ENCODE peak calls at places on chromosome 11, in nine cellular contexts. One of them, this sample, is unnamed.

GRCh38 chr11:8023831-8024555 is 36.9 kb downstream of the EIF3F start:
- DNase-seq in sigmoid colon: no peak
- DNase-seq in fibroblast of lung: peak; percentile 27
- DNase-seq in MM.1S: no peak
- DNase-seq in IMR-90: peak; percentile 54
- DNase-seq in endothelial cell of umbilical vein: no peak
- DNase-seq in esophagus muscularis mucosa: peak; percentile 86
- DNase-seq in adrenal gland: no peak
- DNase-seq in cardiac muscle cell: peak; percentile 59
- DNase-seq in this sample: no peak

GRCh38 chr11:62647609-62648005 is 1.2 kb upstream of the GANAB start:
- DNase-seq in adrenal gland: no peak
- DNase-seq in sigmoid colon: no peak
- DNase-seq in endothelial cell of umbilical vein: no peak
- DNase-seq in fibroblast of lung: no peak
- DNase-seq in esophagus muscularis mucosa: no peak
- DNase-seq in MM.1S: no peak
- DNase-seq in IMR-90: no peak
- DNase-seq in cardiac muscle cell: no peak
- DNase-seq in this sample: no peak

GRCh38 chr11:125075242-125075625 is 12.1 kb downstream of the SLC37A2 start:
- DNase-seq in MM.1S: no peak
- DNase-seq in sigmoid colon: no peak
- DNase-seq in esophagus muscularis mucosa: no peak
- DNase-seq in cardiac muscle cell: no peak
- DNase-seq in endothelial cell of umbilical vein: no peak
- DNase-seq in fibroblast of lung: no peak
- DNase-seq in adrenal gland: no peak
- DNase-seq in IMR-90: no peak
- DNase-seq in this sample: no peak

GRCh38 chr11:102853956-102854355 is 10.5 kb upstream of the MMP3 start:
- DNase-seq in fibroblast of lung: no peak
- DNase-seq in adrenal gland: no peak
- DNase-seq in esophagus muscularis mucosa: no peak
- DNase-seq in endothelial cell of umbilical vein: no peak
- DNase-seq in MM.1S: no peak
- DNase-seq in IMR-90: no peak
- DNase-seq in sigmoid colon: no peak
- DNase-seq in cardiac muscle cell: no peak
- DNase-seq in this sample: no peak

GRCh38 chr11:116742104-116742503 is 30.7 kb downstream of the BUD13 start:
- DNase-seq in cardiac muscle cell: peak; percentile 42
- DNase-seq in IMR-90: peak; percentile 62
- DNase-seq in esophagus muscularis mucosa: peak; percentile 34
- DNase-seq in adrenal gland: no peak
- DNase-seq in MM.1S: no peak
- DNase-seq in fibroblast of lung: no peak
- DNase-seq in endothelial cell of umbilical vein: peak; percentile 34
- DNase-seq in sigmoid colon: no peak
- DNase-seq in this sample: no peak

GRCh38 chr11:37504066-37504611 is 906.1 kb upstream of the RAG2 start:
- DNase-seq in endothelial cell of umbilical vein: no peak
- DNase-seq in cardiac muscle cell: peak; percentile 78
- DNase-seq in fibroblast of lung: peak; percentile 68
- DNase-seq in IMR-90: peak; percentile 90
- DNase-seq in MM.1S: peak; percentile 90
- DNase-seq in adrenal gland: no peak
- DNase-seq in esophagus muscularis mucosa: no peak
- DNase-seq in sigmoid colon: no peak
- DNase-seq in this sample: no peak

GRCh38 chr11:46240861-46241260 is 36.6 kb upstream of the CREB3L1 start:
- DNase-seq in esophagus muscularis mucosa: no peak
- DNase-seq in endothelial cell of umbilical vein: no peak
- DNase-seq in adrenal gland: no peak
- DNase-seq in MM.1S: no peak
- DNase-seq in sigmoid colon: no peak
- DNase-seq in IMR-90: no peak
- DNase-seq in cardiac muscle cell: no peak
- DNase-seq in fibroblast of lung: no peak
- DNase-seq in this sample: no peak

GRCh38 chr11:132683602-132684001 is 848.7 kb downstream of the OPCML start:
- DNase-seq in cardiac muscle cell: no peak
- DNase-seq in endothelial cell of umbilical vein: no peak
- DNase-seq in adrenal gland: no peak
- DNase-seq in esophagus muscularis mucosa: no peak
- DNase-seq in IMR-90: peak; percentile 14
- DNase-seq in fibroblast of lung: no peak
- DNase-seq in sigmoid colon: no peak
- DNase-seq in MM.1S: no peak
- DNase-seq in this sample: no peak

GRCh38 chr11:115264278-115264677 is 239.9 kb downstream of the CADM1 start:
- DNase-seq in endothelial cell of umbilical vein: no peak
- DNase-seq in IMR-90: no peak
- DNase-seq in MM.1S: peak; percentile 78
- DNase-seq in sigmoid colon: no peak
- DNase-seq in fibroblast of lung: no peak
- DNase-seq in esophagus muscularis mucosa: no peak
- DNase-seq in adrenal gland: no peak
- DNase-seq in cardiac muscle cell: no peak
- DNase-seq in this sample: no peak

GRCh38 chr11:61732705-61733104 is 19.7 kb upstream of the MYRF start:
- DNase-seq in cardiac muscle cell: no peak
- DNase-seq in IMR-90: peak; percentile 34
- DNase-seq in fibroblast of lung: peak; percentile 47
- DNase-seq in endothelial cell of umbilical vein: no peak
- DNase-seq in sigmoid colon: no peak
- DNase-seq in MM.1S: no peak
- DNase-seq in esophagus muscularis mucosa: no peak
- DNase-seq in adrenal gland: peak; percentile 40
- DNase-seq in this sample: peak; percentile 83

GRCh38 chr11:15558513-15559181 is 443.9 kb downstream of the INSC start:
- DNase-seq in cardiac muscle cell: no peak
- DNase-seq in fibroblast of lung: no peak
- DNase-seq in endothelial cell of umbilical vein: no peak
- DNase-seq in IMR-90: no peak
- DNase-seq in adrenal gland: no peak
- DNase-seq in esophagus muscularis mucosa: no peak
- DNase-seq in sigmoid colon: no peak
- DNase-seq in MM.1S: no peak
- DNase-seq in this sample: no peak

GRCh38 chr11:31800398-31801265 is 10.5 kb downstream of the PAX6 start:
- DNase-seq in esophagus muscularis mucosa: peak; percentile 83
- DNase-seq in adrenal gland: no peak
- DNase-seq in cardiac muscle cell: no peak
- DNase-seq in sigmoid colon: no peak
- DNase-seq in endothelial cell of umbilical vein: no peak
- DNase-seq in MM.1S: no peak
- DNase-seq in IMR-90: no peak
- DNase-seq in fibroblast of lung: no peak
- DNase-seq in this sample: no peak

GRCh38 chr11:19905280-19905853 is 192.7 kb downstream of the NAV2 start:
- DNase-seq in adrenal gland: no peak
- DNase-seq in sigmoid colon: no peak
- DNase-seq in esophagus muscularis mucosa: no peak
- DNase-seq in IMR-90: peak; percentile 67
- DNase-seq in MM.1S: no peak
- DNase-seq in cardiac muscle cell: peak; percentile 75
- DNase-seq in endothelial cell of umbilical vein: peak; percentile 63
- DNase-seq in fibroblast of lung: peak; percentile 70
- DNase-seq in this sample: no peak

GRCh38 chr11:94672636-94673035 is 95.5 kb upstream of the AMOTL1 start:
- DNase-seq in MM.1S: no peak
- DNase-seq in cardiac muscle cell: no peak
- DNase-seq in esophagus muscularis mucosa: no peak
- DNase-seq in endothelial cell of umbilical vein: no peak
- DNase-seq in fibroblast of lung: no peak
- DNase-seq in IMR-90: no peak
- DNase-seq in sigmoid colon: no peak
- DNase-seq in adrenal gland: no peak
- DNase-seq in this sample: no peak
- H3K4me1 ChIP-seq in MM.1S: no peaks in the 10 kb centered on the region
- H3K4me1 ChIP-seq in cardiac muscle cell: no peaks in the 10 kb centered on the region
- H3K4me1 ChIP-seq in esophagus muscularis mucosa: peaks cover 14% of the 10 kb centered on the region
- H3K4me1 ChIP-seq in endothelial cell of umbilical vein: no peaks in the 10 kb centered on the region
- H3K4me1 ChIP-seq in fibroblast of lung: no peaks in the 10 kb centered on the region
- H3K4me1 ChIP-seq in IMR-90: no peaks in the 10 kb centered on the region
- H3K4me1 ChIP-seq in sigmoid colon: no peaks in the 10 kb centered on the region
- H3K4me1 ChIP-seq in adrenal gland: no peaks in the 10 kb centered on the region
- H3K4me1 ChIP-seq in this sample: peaks cover 3% of the 10 kb centered on the region

DNA sequence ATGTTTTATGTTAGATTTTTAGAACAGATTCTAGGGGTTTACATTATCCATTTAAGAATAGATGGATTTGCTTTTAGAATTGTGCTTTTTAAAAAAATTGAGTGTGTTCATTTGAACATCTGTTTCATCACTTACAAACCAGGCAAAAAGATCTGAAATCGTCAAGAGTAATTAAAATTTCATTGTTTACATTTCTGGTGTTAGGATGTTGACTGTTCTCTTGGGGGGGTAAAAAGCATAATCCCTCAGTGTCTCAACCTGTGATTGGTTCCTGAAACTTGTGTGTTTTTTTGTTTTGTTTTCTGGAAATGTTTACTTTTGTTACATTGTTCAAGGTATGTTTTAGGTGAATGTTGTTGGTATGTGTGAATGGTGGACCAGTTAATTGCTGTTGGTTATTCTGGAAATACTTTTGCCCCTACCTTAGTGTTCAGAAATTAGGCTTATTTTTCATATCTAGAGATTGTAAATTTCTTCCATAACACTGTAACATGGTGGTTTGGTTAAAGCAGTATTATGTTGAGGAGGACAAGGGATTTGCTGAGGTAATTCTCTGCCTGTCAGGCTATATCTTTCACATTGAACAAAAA is 4.8 kb downstream of the PCF11 start:
- DNase-seq in fibroblast of lung: no peak
- DNase-seq in MM.1S: no peak
- DNase-seq in endothelial cell of umbilical vein: no peak
- DNase-seq in sigmoid colon: no peak
- DNase-seq in IMR-90: no peak
- DNase-seq in cardiac muscle cell: no peak
- DNase-seq in esophagus muscularis mucosa: no peak
- DNase-seq in adrenal gland: no peak
- DNase-seq in this sample: no peak
- H3K27ac ChIP-seq in fibroblast of lung: no peak overlapping the region
- H3K27ac ChIP-seq in MM.1S: peak overlapping the region; percentile 89
- H3K27ac ChIP-seq in endothelial cell of umbilical vein: no peak overlapping the region
- H3K27ac ChIP-seq in sigmoid colon: peak overlapping the region; percentile 27
- H3K27ac ChIP-seq in IMR-90: no peak overlapping the region
- H3K27ac ChIP-seq in cardiac muscle cell: no peak overlapping the region
- H3K27ac ChIP-seq in esophagus muscularis mucosa: no peak overlapping the region
- H3K27ac ChIP-seq in adrenal gland: no peak overlapping the region
- H3K27ac ChIP-seq in this sample: no peak overlapping the region

DNA sequence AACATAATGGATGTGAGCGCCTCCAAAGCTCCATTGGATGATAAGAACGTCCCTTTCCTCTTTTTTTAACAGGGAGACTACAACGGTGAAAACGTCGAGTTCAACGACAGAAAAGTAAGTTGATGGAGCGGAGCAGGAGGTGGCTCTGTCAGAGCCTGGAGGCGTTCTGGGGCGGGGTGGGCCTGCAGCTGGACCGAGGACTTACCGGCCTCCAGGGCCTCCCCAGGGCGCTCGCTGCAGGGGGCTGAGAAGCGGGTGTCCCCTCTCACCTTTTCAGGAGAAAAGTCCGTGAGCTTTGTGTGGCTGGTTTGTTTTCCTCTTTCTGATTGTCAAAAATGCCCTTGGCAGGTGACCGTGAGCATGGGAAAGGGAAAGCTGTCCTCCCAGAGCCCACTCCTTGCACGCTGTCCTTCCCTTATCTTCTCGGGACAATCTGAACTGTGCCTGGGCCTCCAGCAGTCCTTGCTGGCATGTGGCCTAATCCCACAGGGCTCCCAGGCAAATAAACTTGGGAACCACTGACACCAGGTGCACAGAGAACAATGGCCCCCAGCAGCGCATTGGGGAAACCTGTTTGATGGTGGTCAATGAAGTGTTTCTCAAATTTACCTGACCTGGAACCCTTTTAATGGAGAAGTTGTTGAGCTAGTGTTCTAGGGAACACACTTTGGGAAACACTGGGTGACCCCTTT is 38.4 kb downstream of the ANO1 start:
- DNase-seq in MM.1S: no peak
- DNase-seq in esophagus muscularis mucosa: no peak
- DNase-seq in cardiac muscle cell: no peak
- DNase-seq in adrenal gland: no peak
- DNase-seq in sigmoid colon: no peak
- DNase-seq in IMR-90: no peak
- DNase-seq in endothelial cell of umbilical vein: no peak
- DNase-seq in fibroblast of lung: no peak
- DNase-seq in this sample: peak; percentile 7
- H3K4me3 ChIP-seq in MM.1S: no peak overlapping the region
- H3K4me3 ChIP-seq in esophagus muscularis mucosa: no peak overlapping the region
- H3K4me3 ChIP-seq in cardiac muscle cell: no peak overlapping the region
- H3K4me3 ChIP-seq in adrenal gland: no peak overlapping the region
- H3K4me3 ChIP-seq in sigmoid colon: no peak overlapping the region
- H3K4me3 ChIP-seq in IMR-90: no peak overlapping the region
- H3K4me3 ChIP-seq in endothelial cell of umbilical vein: no peak overlapping the region
- H3K4me3 ChIP-seq in fibroblast of lung: no peak overlapping the region
- H3K4me3 ChIP-seq in this sample: no peak overlapping the region

DNA sequence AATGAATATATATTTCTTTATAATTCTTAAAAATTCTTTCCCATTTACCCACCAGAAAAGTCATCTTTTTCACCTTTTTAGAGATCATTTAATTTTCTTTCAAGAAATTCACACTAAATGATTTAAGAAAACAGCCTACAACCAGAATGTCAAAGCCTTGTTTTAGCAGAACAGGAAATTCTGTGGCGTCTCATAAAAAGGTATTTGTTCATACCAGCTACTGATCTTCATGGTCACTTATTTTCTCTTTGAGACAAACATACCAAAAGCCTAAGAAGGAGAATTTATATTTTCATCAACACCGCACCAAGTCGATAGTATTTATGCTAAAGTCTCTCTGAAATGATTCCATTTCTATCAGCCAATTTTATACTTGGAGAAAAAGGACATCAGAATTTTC is 105.3 kb downstream of the ETS1 start:
- DNase-seq in endothelial cell of umbilical vein: no peak
- DNase-seq in esophagus muscularis mucosa: no peak
- DNase-seq in IMR-90: no peak
- DNase-seq in adrenal gland: no peak
- DNase-seq in sigmoid colon: no peak
- DNase-seq in MM.1S: no peak
- DNase-seq in cardiac muscle cell: no peak
- DNase-seq in fibroblast of lung: no peak
- DNase-seq in this sample: no peak
- H3K4me1 ChIP-seq in endothelial cell of umbilical vein: peaks cover 4% of the 10 kb centered on the region
- H3K4me1 ChIP-seq in esophagus muscularis mucosa: peaks cover 63% of the 10 kb centered on the region
- H3K4me1 ChIP-seq in IMR-90: peaks cover 21% of the 10 kb centered on the region
- H3K4me1 ChIP-seq in adrenal gland: peaks cover 36% of the 10 kb centered on the region
- H3K4me1 ChIP-seq in sigmoid colon: no peaks in the 10 kb centered on the region
- H3K4me1 ChIP-seq in MM.1S: no peaks in the 10 kb centered on the region
- H3K4me1 ChIP-seq in cardiac muscle cell: peaks cover 13% of the 10 kb centered on the region
- H3K4me1 ChIP-seq in fibroblast of lung: peaks cover 32% of the 10 kb centered on the region
- H3K4me1 ChIP-seq in this sample: peaks cover 24% of the 10 kb centered on the region

This sample was measured in right cardiac atrium.